ENCODE peak calls at places on chromosomes 7 and 10, in seven cellular contexts. C is body of pancreas, R is GM10248, F is GM20000, I is glutamatergic neuron, B is uterus, O is cardiac muscle cell. W is an unnamed sample.

GRCh38 chr10:47073967-47074366 is 162.7 kb downstream of the PTPN20 start:
- DNase-seq in O (no peak), I (no peak), C (no peak), R (no peak), B (no peak), F (no peak), W (no peak)

GRCh38 chr10:19638173-19638872 is 177.9 kb upstream of the PLXDC2 start:
- DNase-seq in O (no peak), R (no peak), F (no peak), C (no peak), I (no peak), B (no peak), W (no peak)

GRCh38 chr7:135670179-135670578 is 7.9 kb downstream of the STMP1 start:
- DNase-seq in C (no peak), O (no peak), R (no peak), I (no peak), F (no peak), B (no peak), W (no peak)

GRCh38 chr7:101258243-101258731 is 13.4 kb upstream of the FIS1 start:
- DNase-seq in R (no peak), I (no peak), B (no peak), O (no peak), C (no peak), F (no peak), W (no peak)

GRCh38 chr7:33724201-33724600 is 181.1 kb upstream of the BMPER start:
- DNase-seq in B (no peak), I (no peak), F (no peak), R (no peak), C (no peak), O (no peak), W (no peak)

GRCh38 chr7:149569025-149569725 is 71.6 kb upstream of the ZNF746 start:
- DNase-seq in F (no peak), B (no peak), I (no peak), R (no peak), C (no peak), O (no peak), W (no peak)

GRCh38 chr10:78852856-78853255 is 215.9 kb upstream of the ZMIZ1 start:
- DNase-seq in B (no peak), O (no peak), C (peak), F (peak), I (no peak), R (no peak), W (no peak)

GRCh38 chr7:923108-924041 is 31.1 kb downstream of the ADAP1 start:
- DNase-seq in R (peak), I (peak), B (no peak), F (peak), C (peak), O (peak), W (peak)

GRCh38 chr10:13690281-13690825 is 103.6 kb downstream of the PRPF18 start:
- DNase-seq in R (peak), F (no peak), I (no peak), O (no peak), C (no peak), B (no peak), W (no peak)

GRCh38 chr10:44125879-44126675 is 258.8 kb downstream of the CXCL12 start:
- DNase-seq in C (no peak), O (no peak), F (no peak), B (no peak), I (no peak), R (no peak), W (no peak)

GRCh38 chr7:140345426-140345825 is 52.9 kb downstream of the SLC37A3 start:
- DNase-seq in B (no peak), F (no peak), R (no peak), O (no peak), I (no peak), C (no peak), W (no peak)

GRCh38 chr10:108388716-108389115 is 1224.2 kb upstream of the SORCS1 start:
- DNase-seq in O (no peak), B (no peak), F (no peak), I (no peak), C (no peak), R (no peak), W (no peak)

GRCh38 chr7:90552521-90552920 is 43.6 kb upstream of the CDK14 start:
- DNase-seq in F (no peak), B (no peak), I (no peak), C (no peak), R (peak), O (no peak), W (no peak)

GRCh38 chr7:141072548-141073172 is 1.2 kb upstream of the TMEM178B start:
- DNase-seq in I (peak), R (peak), F (peak), C (peak), O (peak), B (peak), W (peak)

GRCh38 chr10:62545155-62545554 is 171.0 kb downstream of the ZNF365 start:
- DNase-seq in C (no peak), B (no peak), R (no peak), I (no peak), F (no peak), O (no peak), W (no peak)

GRCh38 chr10:80497187-80498038 is 40.3 kb upstream of the SH2D4B start:
- DNase-seq in R (no peak), O (no peak), B (peak), F (no peak), C (peak), I (no peak), W (peak)

GRCh38 chr7:34104120-34104519 is 198.8 kb downstream of the BMPER start:
- DNase-seq in B (no peak), C (no peak), R (no peak), O (no peak), F (no peak), I (no peak), W (no peak)

GRCh38 chr7:136911362-136911761 is 42.9 kb downstream of the CHRM2 start:
- DNase-seq in F (no peak), R (no peak), C (no peak), B (no peak), I (no peak), O (peak), W (no peak)

GRCh38 chr10:28897617-28898464 is 220.5 kb downstream of the BAMBI start:
- DNase-seq in I (no peak), O (no peak), F (no peak), C (no peak), R (no peak), B (no peak), W (peak)

GRCh38 chr10:27611861-27612450 is 107.9 kb downstream of the RAB18 start:
- DNase-seq in R (no peak), B (no peak), F (no peak), C (no peak), I (no peak), O (no peak), W (no peak)

GRCh38 chr7:117284692-117285091 is 38.2 kb downstream of the WNT2 start:
- DNase-seq in O (no peak), F (no peak), C (no peak), B (no peak), R (no peak), I (no peak), W (no peak)

GRCh38 chr7:117283779-117284178 is 39.1 kb downstream of the WNT2 start:
- DNase-seq in B (no peak), R (no peak), F (no peak), O (no peak), I (no peak), C (no peak), W (no peak)

GRCh38 chr7:117282239-117282812 is 40.5 kb downstream of the WNT2 start:
- DNase-seq in F (no peak), I (no peak), O (peak), C (no peak), B (no peak), R (no peak), W (no peak)

GRCh38 chr7:117283371-117283770 is 39.5 kb downstream of the WNT2 start:
- DNase-seq in F (no peak), O (no peak), C (no peak), B (no peak), R (no peak), I (no peak), W (no peak)

DNA sequence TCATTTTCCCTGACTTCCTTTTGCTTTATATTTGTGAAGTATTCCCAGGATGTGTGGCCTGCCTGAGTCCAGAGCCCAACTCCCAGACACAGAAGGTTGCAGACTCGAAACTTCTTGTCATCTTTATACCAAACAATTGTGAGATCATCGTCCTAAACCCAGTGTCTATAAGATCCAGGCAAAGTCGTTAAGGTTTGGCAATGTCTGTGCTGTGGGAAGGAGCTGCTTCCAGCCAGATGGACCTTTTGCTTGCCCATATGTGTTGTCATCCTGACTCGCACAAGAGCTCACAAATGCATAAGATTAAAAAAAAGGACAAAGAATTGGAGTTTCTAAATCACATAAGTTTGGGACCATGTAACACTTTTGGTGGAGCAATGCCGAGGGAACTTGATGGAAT is 37.0 kb downstream of the WNT2 start:
- DNase-seq in O (no peak), R (no peak), I (no peak), F (no peak), C (no peak), B (no peak), W (no peak)
- TF ChIP-seq CTCF in O (no peak), R (no peak), I (no peak), F (no peak), C (no peak), B (no peak), W (no peak)

GRCh38 chr7:151876899-151877777 is at the start of gene PRKAG2:
- DNase-seq in C (peak), R (peak), O (peak), I (peak), B (peak), F (peak), W (peak)
- TF ChIP-seq CTCF in C (no peak), R (peak), O (no peak), I (no peak), B (peak), F (no peak), W (no peak)

GRCh38 chr10:7551891-7552731 is 114.7 kb downstream of the ITIH5 start:
- DNase-seq in C (no peak), O (peak), I (no peak), R (no peak), F (no peak), B (no peak), W (no peak)
- TF ChIP-seq CTCF in C (no peak), O (no peak), I (no peak), R (no peak), F (no peak), B (no peak), W (no peak)

DNA sequence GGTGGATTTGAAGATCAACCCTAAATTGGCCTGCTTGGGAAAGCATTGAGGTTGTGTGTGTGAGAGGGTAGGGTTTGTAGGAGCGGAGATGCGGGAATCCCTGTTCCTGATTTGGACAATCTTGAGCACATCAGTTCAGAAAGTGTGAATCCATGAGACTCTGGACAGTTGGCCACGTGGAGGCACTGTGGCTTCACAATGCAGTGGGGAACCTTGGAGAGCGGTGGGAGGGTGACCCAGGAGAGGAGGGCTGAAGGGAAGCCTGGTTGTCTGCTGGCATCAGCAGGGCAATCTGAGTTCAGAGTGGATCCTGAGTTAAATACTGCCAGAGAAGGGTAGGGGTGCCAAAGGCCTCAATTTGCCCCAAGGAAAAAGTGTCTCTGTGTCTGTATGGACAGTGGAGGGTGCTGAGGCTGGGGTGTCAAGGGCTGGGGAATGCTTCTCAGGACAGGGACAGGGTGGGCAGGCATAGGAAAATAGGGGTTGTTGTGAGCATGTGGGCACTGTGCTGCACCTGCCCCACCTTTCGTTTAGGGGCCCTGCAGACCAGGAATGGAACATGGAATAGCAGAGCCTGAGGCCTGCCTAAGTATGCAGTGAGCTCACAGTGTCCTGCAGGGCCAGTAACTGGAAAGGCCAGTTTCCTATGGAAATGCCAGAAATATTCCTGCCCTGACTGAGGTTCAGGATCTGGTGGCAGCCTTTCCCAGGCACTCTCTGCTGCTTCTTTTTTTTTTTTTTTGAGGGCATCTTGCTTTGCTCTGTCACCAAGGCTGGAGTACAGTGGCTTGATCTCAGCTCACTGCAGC is 162.9 kb upstream of the PRSS58 start:
- DNase-seq in I (peak), F (no peak), R (no peak), O (peak), B (no peak), C (no peak), W (no peak)
- TF ChIP-seq CTCF in I (no peak), F (peak), R (peak), O (peak), B (no peak), C (no peak), W (no peak)

GRCh38 chr10:58267713-58268453 is at the start of gene IPMK:
- DNase-seq in I (peak), R (peak), O (peak), F (peak), B (peak), C (peak), W (peak)
- TF ChIP-seq CTCF in I (no peak), R (no peak), O (no peak), F (no peak), B (no peak), C (no peak), W (no peak)

DNA sequence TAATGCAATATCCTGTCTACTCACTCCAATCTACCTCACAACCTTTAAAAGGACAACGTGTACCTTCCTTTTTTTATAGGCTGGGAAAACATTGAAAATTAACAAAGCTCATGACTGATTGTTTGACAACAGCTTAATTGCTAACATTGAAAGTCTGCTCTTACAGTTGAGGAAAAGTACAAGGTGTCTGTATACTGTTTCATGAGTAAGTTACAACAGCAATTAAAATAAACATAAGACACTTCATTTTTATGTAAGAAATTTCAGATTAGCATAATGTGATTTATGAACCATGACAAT is 28.6 kb upstream of the NCAPG2 start:
- DNase-seq in F (no peak), O (no peak), C (no peak), B (no peak), R (no peak), I (no peak), W (no peak)
- TF ChIP-seq CTCF in F (no peak), O (no peak), C (no peak), B (no peak), R (no peak), I (no peak), W (no peak)

W was measured in right atrium auricular region.